ENCODE peak calls at places on chromosomes 4 and X, in four cellular contexts. Y is foreskin keratinocyte, V is fibroblast of lung, X is cardiac muscle cell. E is an unnamed sample.

GRCh38 chr4:76377922-76378321 is 43.0 kb downstream of the CCDC158 start:
- DNase-seq in Y (no peak), V (peak), X (peak), E (peak)

GRCh38 chr4:3111461-3111860 is 37.0 kb downstream of the HTT start:
- DNase-seq in Y (peak), V (peak), X (peak), E (peak)

GRCh38 chr4:14384824-14385223 is 617.5 kb upstream of the CPEB2 start:
- DNase-seq in Y (no peak), V (no peak), X (no peak), E (no peak)

GRCh38 chr4:181261279-181261678 is 981.9 kb upstream of the TENM3 start:
- DNase-seq in Y (peak), V (peak), X (no peak), E (no peak)

GRCh38 chr4:184167576-184167975 is 50.1 kb downstream of the ENPP6 start:
- DNase-seq in Y (no peak), V (no peak), X (no peak), E (no peak)

GRCh38 chrX:56505866-56506265 is 57.6 kb upstream of the UBQLN2 start:
- DNase-seq in Y (peak), V (no peak), X (no peak), E (no peak)

GRCh38 chr4:110631582-110632505 is 9.0 kb upstream of the PITX2 start:
- DNase-seq in Y (peak), V (peak), X (peak), E (peak)

GRCh38 chr4:16759781-16760459 is 138.5 kb downstream of the LDB2 start:
- DNase-seq in Y (no peak), V (peak), X (no peak), E (no peak)

GRCh38 chr4:90977726-90978125 is 850.5 kb downstream of the CCSER1 start:
- DNase-seq in Y (no peak), V (no peak), X (no peak), E (no peak)

GRCh38 chrX:48751343-48751742 is 10.2 kb upstream of the GLOD5 start:
- DNase-seq in Y (no peak), V (no peak), X (no peak), E (no peak)

GRCh38 chrX:1661048-1661921 is 46.4 kb downstream of the ASMT start:
- DNase-seq in Y (no peak), V (no peak), X (no peak), E (peak)

GRCh38 chrX:13791559-13791958 is 25.3 kb downstream of the GPM6B start:
- DNase-seq in Y (no peak), V (no peak), X (no peak), E (no peak)

GRCh38 chrX:24563291-24564010 is 83.7 kb downstream of the PCYT1B start:
- DNase-seq in Y (no peak), V (no peak), X (no peak), E (no peak)

GRCh38 chr4:47933798-47934197 is 19.4 kb upstream of the NFXL1 start:
- DNase-seq in Y (peak), V (peak), X (peak), E (peak)

GRCh38 chr4:20288047-20288650 is 36.4 kb downstream of the SLIT2 start:
- DNase-seq in Y (no peak), V (no peak), X (peak), E (no peak)

GRCh38 chr4:128707864-128708263 is 101.6 kb upstream of the JADE1 start:
- DNase-seq in Y (peak), V (peak), X (peak), E (no peak)
- H3K27ac ChIP-seq in Y (no peak), V (no peak), X (no peak), E (no peak)

DNA sequence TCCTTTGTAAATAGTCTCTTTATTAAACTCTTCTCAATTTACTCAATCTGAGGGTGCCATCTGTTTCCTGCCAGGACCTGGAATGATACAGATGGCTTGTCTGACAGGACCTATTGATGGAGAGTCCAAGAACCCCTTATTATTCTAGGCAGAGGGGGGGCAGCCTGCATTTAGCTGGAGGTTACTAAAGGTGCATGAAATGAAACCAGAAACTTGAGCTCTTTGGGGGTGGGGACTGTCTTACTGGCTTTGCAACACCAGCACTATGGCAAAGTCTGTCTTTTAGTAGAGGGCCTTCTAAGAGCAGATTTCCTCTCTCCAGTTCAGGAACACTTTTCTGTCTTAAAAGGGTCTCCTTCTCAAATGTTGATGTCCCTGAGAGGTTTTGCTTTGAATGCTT is 162.4 kb upstream of the MED14 start:
- DNase-seq in Y (no peak), V (no peak), X (no peak), E (no peak)
- H3K27ac ChIP-seq in Y (no peak), V (no peak), X (no peak), E (no peak)

GRCh38 chr4:168891086-168891485 is 119.0 kb downstream of the CBR4 start:
- DNase-seq in Y (no peak), V (no peak), X (no peak), E (no peak)
- H3K27ac ChIP-seq in Y (no peak), V (no peak), X (no peak), E (no peak)

DNA sequence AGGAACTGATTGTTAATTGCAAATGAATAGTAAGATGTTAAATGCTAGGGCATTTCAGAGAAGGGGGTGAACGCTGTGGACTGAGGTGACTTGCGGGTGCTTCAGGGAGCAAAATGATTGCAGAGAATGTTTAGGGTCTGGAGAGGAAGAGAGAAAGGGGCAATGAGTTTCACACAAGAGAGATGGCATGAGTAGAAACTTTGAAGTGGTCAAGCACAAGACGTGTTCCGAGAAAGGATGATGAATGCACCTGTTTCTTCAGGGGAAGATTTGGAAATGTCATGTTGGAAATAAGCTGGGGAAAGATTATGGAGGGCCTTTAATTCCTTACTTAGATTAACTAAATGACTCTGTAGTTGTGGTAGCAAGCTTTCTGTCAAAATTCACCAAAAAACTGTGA is 43.4 kb downstream of the DTHD1 start:
- DNase-seq in Y (no peak), V (no peak), X (no peak), E (no peak)
- H3K27ac ChIP-seq in Y (no peak), V (no peak), X (no peak), E (no peak)

DNA sequence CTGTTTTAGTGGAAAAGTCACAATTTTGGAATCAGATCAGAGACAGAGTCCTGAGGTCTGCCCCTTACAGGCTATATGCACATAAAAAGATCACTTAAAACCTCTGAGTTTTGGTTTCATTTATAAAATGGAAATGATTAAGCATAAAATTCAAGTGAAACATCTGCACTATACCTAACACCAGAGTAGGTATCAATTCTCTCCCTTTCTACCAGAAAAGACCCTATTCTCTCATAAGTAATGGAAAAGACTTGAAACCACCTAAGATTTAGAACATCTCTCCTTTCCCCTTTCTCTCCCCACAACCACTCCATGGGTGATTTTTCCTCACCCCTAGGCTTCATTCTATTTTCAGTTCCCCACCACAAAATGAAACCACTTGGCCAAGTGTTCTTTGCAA is 907 bp downstream of the LHFPL1 start:
- DNase-seq in Y (no peak), V (no peak), X (no peak), E (no peak)
- H3K27ac ChIP-seq in Y (no peak), V (no peak), X (peak), E (no peak)

DNA sequence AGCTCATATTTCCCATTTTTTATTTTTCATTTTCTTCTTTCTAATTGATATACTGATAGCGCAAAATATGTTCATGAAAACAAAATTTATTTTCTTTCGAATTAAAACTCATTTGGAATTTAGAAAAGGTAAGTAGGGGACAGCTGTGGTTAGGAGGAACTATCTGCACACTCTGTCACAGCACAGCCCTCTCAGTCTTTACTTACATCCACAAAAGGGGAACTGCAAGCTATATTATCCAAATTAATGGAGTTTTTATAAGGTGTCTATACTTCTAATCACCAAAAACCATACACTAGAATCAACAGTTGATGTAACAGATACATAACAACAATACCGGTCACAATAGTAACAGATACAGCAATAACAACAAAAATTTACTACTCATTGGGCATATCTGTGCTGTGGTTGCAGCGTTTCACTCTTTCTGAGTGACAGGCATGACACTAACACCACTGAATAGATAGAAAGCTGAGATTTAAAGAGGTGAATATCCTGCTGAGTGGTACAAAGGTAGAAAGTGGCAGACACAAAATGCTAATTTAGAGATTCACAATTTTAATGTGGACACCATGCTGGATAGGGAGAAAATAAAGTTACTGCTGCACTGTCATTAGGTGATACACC is 160.7 kb downstream of the PPP3CA start:
- DNase-seq in Y (no peak), V (no peak), X (no peak), E (no peak)
- H3K27ac ChIP-seq in Y (no peak), V (no peak), X (no peak), E (no peak)

GRCh38 chr4:137370699-137371098 is 161.6 kb downstream of the PCDH18 start:
- DNase-seq in Y (no peak), V (no peak), X (no peak), E (no peak)
- H3K27ac ChIP-seq in Y (no peak), V (no peak), X (no peak), E (no peak)

E was measured in RWPE1.